ENCODE peak calls at places on chromosomes 1 and 21, in nine cellular contexts. I, G, A, F, J, L, K, C and S are unnamed samples.
A peak's percentile ranks its signal among the peaks of the same experiment; 100 is the strongest.

GRCh38 chr1:225953315-225953714 is 12.3 kb upstream of the LEFTY2 start:
- DNase-seq in I (no peak), G (no peak), A (no peak), F (no peak), J (no peak), L (no peak), K (no peak), C (no peak), S (no peak)

GRCh38 chr1:211724711-211725196 is 49.3 kb upstream of the NEK2 start:
- DNase-seq in I (no peak), G (no peak), A (no peak), F (no peak), J (no peak), L (no peak), K (no peak), C (no peak), S (no peak)

GRCh38 chr1:229913491-229913890 is 153.5 kb upstream of the GALNT2 start:
- DNase-seq in I (peak; percentile 8), G (no peak), A (no peak), F (no peak), J (no peak), L (no peak), K (no peak), C (no peak), S (no peak)

GRCh38 chr21:33412832-33413519 is 9.8 kb downstream of the IFNGR2 start:
- DNase-seq in I (no peak), G (no peak), A (peak; percentile 49), F (peak; percentile 58), J (no peak), L (peak; percentile 51), K (no peak), C (no peak), S (no peak)

GRCh38 chr1:25008192-25008485 is 78.1 kb upstream of the RUNX3 start:
- DNase-seq in I (no peak), G (no peak), A (no peak), F (no peak), J (no peak), L (no peak), K (no peak), C (peak; percentile 26), S (peak; percentile 47)

GRCh38 chr1:24926596-24927249 is 3.4 kb downstream of the RUNX3 start:
- DNase-seq in I (peak; percentile 60), G (no peak), A (no peak), F (no peak), J (no peak), L (no peak), K (no peak), C (peak; percentile 57), S (no peak)

GRCh38 chr1:243734311-243734700 is 115.7 kb downstream of the AKT3 start:
- DNase-seq in I (no peak), G (no peak), A (no peak), F (no peak), J (no peak), L (no peak), K (no peak), C (peak; percentile 65), S (peak; percentile 88)

GRCh38 chr1:236421022-236421421 is 26.9 kb downstream of the EDARADD start:
- DNase-seq in I (no peak), G (no peak), A (no peak), F (no peak), J (no peak), L (no peak), K (no peak), C (peak; percentile 66), S (peak; percentile 89)

GRCh38 chr1:53475661-53476060 is 16.5 kb downstream of the DMRTB1 start:
- DNase-seq in I (no peak), G (no peak), A (no peak), F (no peak), J (no peak), L (no peak), K (no peak), C (no peak), S (no peak)

GRCh38 chr1:205056188-205056611 is 13.2 kb downstream of the CNTN2 start:
- DNase-seq in I (no peak), G (no peak), A (no peak), F (no peak), J (no peak), L (no peak), K (no peak), C (no peak), S (no peak)
- H3K27me3 ChIP-seq in I (peaks cover 10% of the 10 kb centered on the region), G (no peaks in the 10 kb centered on the region), A (no peaks in the 10 kb centered on the region), F (no peaks in the 10 kb centered on the region), J (no peaks in the 10 kb centered on the region), L (no peaks in the 10 kb centered on the region), K (no peaks in the 10 kb centered on the region), C (peaks cover 28% of the 10 kb centered on the region), S (peaks cover 2% of the 10 kb centered on the region)

DNA sequence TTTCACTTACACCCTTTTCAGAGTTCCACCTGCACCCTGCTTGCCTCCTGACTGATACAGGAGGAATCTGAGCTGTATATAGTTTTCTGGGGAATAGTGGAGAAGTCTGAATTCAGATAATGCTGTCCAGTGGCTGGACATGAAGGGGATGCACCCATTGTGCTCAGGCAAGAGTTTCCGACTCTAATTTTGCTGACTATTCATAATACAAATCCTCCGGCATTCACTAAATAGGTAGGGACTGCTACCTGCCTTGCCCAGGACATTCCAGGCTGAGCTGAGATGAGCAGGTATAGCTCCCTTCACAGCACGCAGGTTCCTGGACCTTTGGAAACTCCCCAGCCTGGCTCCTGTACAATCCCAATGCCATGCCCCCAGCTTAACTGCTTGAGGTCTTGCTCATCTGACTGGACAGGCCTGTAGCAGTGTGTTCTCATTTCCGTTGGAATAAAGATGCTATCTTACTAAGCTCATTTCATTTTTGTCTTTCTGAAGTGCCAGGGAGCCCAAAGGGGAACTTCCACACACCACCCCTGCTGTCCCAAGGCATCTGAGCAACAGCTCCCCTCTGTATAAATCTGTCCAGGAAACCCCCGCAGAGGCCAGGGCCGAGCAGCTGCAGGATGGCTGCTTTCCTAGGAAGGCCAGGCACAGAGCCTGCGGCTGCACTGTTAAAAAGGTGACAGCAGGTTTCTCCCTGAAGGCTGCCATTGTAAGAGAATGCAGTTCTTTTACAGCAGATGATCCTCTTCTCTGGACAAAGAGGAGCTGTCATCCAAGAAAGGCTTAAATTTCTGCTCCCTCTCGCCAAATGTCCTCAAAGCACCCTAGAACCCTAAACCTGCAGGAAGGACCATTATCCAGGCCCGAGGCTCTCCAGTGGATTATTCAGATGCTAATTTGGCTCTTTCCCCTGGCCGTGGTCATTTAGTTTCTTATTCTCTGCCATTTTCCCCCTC is 21.7 kb upstream of the VASH2 start:
- DNase-seq in I (no peak), G (no peak), A (no peak), F (no peak), J (no peak), L (no peak), K (no peak), C (peak; percentile 48), S (no peak)
- H3K4me3 ChIP-seq in I (no peak overlapping the region), G (no peak overlapping the region), A (no peak overlapping the region), F (no peak overlapping the region), J (no peak overlapping the region), L (no peak overlapping the region), K (no peak overlapping the region), C (no peak overlapping the region), S (no peak overlapping the region)

GRCh38 chr1:157134442-157134841 is 3.8 kb downstream of the ETV3 start:
- DNase-seq in I (no peak), G (no peak), A (no peak), F (no peak), J (no peak), L (no peak), K (no peak), C (no peak), S (no peak)
- H3K36me3 ChIP-seq in I (peaks cover 59% of the 10 kb centered on the region), G (peaks cover 10% of the 10 kb centered on the region), A (no peaks in the 10 kb centered on the region), F (peaks cover 36% of the 10 kb centered on the region), J (peaks cover 68% of the 10 kb centered on the region), L (peaks cover 64% of the 10 kb centered on the region), K (no peaks in the 10 kb centered on the region), C (peaks cover 63% of the 10 kb centered on the region), S (peaks cover 28% of the 10 kb centered on the region)

GRCh38 chr1:204166237-204166636 is at the start of gene REN:
- DNase-seq in I (no peak), G (no peak), A (no peak), F (no peak), J (peak; percentile 15), L (no peak), K (no peak), C (no peak), S (no peak)
- H3K27me3 ChIP-seq in I (peaks cover 4% of the 10 kb centered on the region), G (no peaks in the 10 kb centered on the region), A (no peaks in the 10 kb centered on the region), F (no peaks in the 10 kb centered on the region), J (no peaks in the 10 kb centered on the region), L (peaks cover 4% of the 10 kb centered on the region), K (no peaks in the 10 kb centered on the region), C (no peaks in the 10 kb centered on the region), S (no peaks in the 10 kb centered on the region)

GRCh38 chr1:109912214-109912861 is 1.7 kb downstream of the CSF1 start:
- DNase-seq in I (no peak), G (no peak), A (no peak), F (no peak), J (no peak), L (peak; percentile 96), K (no peak), C (peak; percentile 69), S (no peak)
- H3K4me3 ChIP-seq in I (no peak overlapping the region), G (no peak overlapping the region), A (peak overlapping the region; percentile 91), F (peak overlapping the region; percentile 76), J (peak overlapping the region; percentile 71), L (peak overlapping the region; percentile 97), K (peak overlapping the region; percentile 78), C (peak overlapping the region; percentile 92), S (no peak overlapping the region)

GRCh38 chr1:46027788-46028573 is 104.4 kb downstream of the PIK3R3 start:
- DNase-seq in I (no peak), G (no peak), A (no peak), F (no peak), J (no peak), L (no peak), K (no peak), C (no peak), S (no peak)
- H3K36me3 ChIP-seq in I (peaks cover 22% of the 10 kb centered on the region), G (no peaks in the 10 kb centered on the region), A (no peaks in the 10 kb centered on the region), F (peaks cover 9% of the 10 kb centered on the region), J (peaks cover 63% of the 10 kb centered on the region), L (peaks cover 36% of the 10 kb centered on the region), K (no peaks in the 10 kb centered on the region), C (no peaks in the 10 kb centered on the region), S (peaks cover 5% of the 10 kb centered on the region)

DNA sequence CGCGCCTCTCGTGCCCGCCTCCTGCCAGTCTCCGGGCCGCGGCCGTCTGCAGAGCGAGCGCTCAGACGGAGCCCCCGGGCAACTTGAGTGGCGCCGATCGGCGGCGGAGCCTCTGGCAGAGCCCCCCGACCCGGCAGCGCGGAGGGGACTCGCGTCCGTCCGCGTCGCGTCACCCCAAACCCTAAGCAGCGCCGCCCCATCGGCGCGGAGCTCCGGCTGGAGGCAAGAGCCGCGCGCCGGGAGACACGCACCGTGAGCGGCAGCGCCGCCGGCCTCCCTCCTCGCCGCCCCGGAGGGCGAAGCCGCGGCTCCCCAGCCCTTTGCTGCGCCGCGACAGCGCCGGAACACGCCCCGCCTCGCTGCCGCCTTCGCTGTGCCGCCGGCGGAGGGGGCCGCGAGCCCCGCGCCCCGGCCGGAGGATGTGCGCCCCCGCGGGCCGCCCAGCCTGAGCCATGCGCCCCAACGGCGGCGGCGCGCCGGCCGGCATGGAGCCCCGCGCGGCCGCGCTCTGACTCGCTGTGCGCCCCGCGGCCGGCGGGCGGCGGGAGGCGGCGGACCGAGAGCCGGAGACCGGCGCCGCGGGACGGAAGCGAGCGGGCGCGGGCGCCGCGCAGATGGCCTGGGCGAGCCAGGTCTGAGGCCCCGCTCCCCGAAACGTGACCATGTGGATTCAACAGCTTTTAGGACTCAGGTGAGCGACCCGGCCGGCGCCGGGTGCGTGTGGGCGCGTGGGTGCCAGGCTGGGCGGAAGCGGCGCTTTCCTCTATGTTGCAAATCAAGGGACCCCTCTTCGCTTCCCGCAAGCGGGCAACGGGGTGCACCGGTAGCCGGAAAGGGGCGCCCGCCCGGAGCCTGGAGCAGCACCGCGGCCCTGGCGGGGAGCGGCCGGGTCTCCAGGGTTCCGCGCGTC is 610 bp downstream of the AJAP1 start:
- DNase-seq in I (peak; percentile 36), G (no peak), A (no peak), F (no peak), J (no peak), L (peak; percentile 90), K (no peak), C (peak; percentile 20), S (no peak)
- H3K27me3 ChIP-seq in I (peaks cover 95% of the 10 kb centered on the region), G (peaks cover 21% of the 10 kb centered on the region), A (no peaks in the 10 kb centered on the region), F (peaks cover 43% of the 10 kb centered on the region), J (peaks cover 86% of the 10 kb centered on the region), L (peaks cover 9% of the 10 kb centered on the region), K (no peaks in the 10 kb centered on the region), C (peaks cover 21% of the 10 kb centered on the region), S (peaks cover 25% of the 10 kb centered on the region)

GRCh38 chr1:162091681-162092524 is 22.4 kb downstream of the NOS1AP start:
- DNase-seq in I (no peak), G (no peak), A (no peak), F (no peak), J (no peak), L (no peak), K (no peak), C (peak; percentile 5), S (no peak)
- H3K4me3 ChIP-seq in I (no peak overlapping the region), G (no peak overlapping the region), A (no peak overlapping the region), F (no peak overlapping the region), J (no peak overlapping the region), L (no peak overlapping the region), K (no peak overlapping the region), C (no peak overlapping the region), S (no peak overlapping the region)